ENCODE peak calls at places on chromosomes 3 and 15, in seven cellular contexts. A is cardiac septum; J is mesendoderm; I is EL; L is ELR; Q is activated CD8-positive, alpha-beta memory T cell treated with anti-CD3 and anti-CD28 coated beads for 48 hours; S is anterior cingulate cortex. M is an unnamed sample.

GRCh38 chr3:36206936-36207620 is 173.2 kb upstream of the STAC start:
- DNase-seq in A (no peak), J (peak), I (no peak), L (no peak), Q (no peak), S (no peak), M (no peak)

GRCh38 chr3:170811515-170811914 is 58.5 kb downstream of the RPL22L1 start:
- DNase-seq in A (no peak), J (no peak), I (peak), L (peak), Q (no peak), S (no peak), M (peak)

GRCh38 chr3:50573566-50574279 is 4.4 kb downstream of the HEMK1 start:
- DNase-seq in A (no peak), J (no peak), I (no peak), L (no peak), Q (no peak), S (no peak), M (no peak)

GRCh38 chr3:16697437-16698258 is 92.4 kb upstream of the DAZL start:
- DNase-seq in A (no peak), J (peak), I (peak), L (peak), Q (no peak), S (no peak), M (no peak)

GRCh38 chr3:43759297-43759782 is 68.6 kb downstream of the ABHD5 start:
- DNase-seq in A (no peak), J (peak), I (peak), L (peak), Q (no peak), S (no peak), M (peak)

GRCh38 chr15:63835211-63835568 is 1.4 kb upstream of the HERC1 start:
- DNase-seq in A (no peak), J (no peak), I (no peak), L (no peak), Q (no peak), S (no peak), M (no peak)

GRCh38 chr15:85094685-85095084 is 113.0 kb downstream of the PDE8A start:
- DNase-seq in A (no peak), J (no peak), I (peak), L (peak), Q (no peak), S (no peak), M (peak)

GRCh38 chr3:149894211-149894610 is 76.5 kb downstream of the PFN2 start:
- DNase-seq in A (no peak), J (no peak), I (peak), L (no peak), Q (no peak), S (no peak), M (peak)

GRCh38 chr15:91678003-91678402 is 175.5 kb upstream of the SLCO3A1 start:
- DNase-seq in A (no peak), J (no peak), I (no peak), L (no peak), Q (no peak), S (no peak), M (no peak)

GRCh38 chr15:27535445-27536129 is 563.5 kb downstream of the OCA2 start:
- DNase-seq in A (no peak), J (peak), I (no peak), L (no peak), Q (no peak), S (no peak), M (no peak)

GRCh38 chr3:17645074-17645698 is 97.2 kb downstream of the TBC1D5 start:
- DNase-seq in A (no peak), J (peak), I (peak), L (peak), Q (no peak), S (no peak), M (peak)

GRCh38 chr15:95718441-95718840 is 612.1 kb upstream of the NR2F2 start:
- DNase-seq in A (peak), J (no peak), I (no peak), L (no peak), Q (no peak), S (no peak), M (no peak)

GRCh38 chr3:133021206-133021605 is 17.0 kb upstream of the TMEM108 start:
- DNase-seq in A (no peak), J (no peak), I (no peak), L (no peak), Q (no peak), S (no peak), M (no peak)

M was measured in astrocyte.